ENCODE peak calls at places on chromosomes 13 and 19, in seven cellular contexts. One of them, this sample, is unnamed.

GRCh38 chr19:46717716-46718143 is 816 bp upstream of the PRKD2 start:
- DNase-seq in tibial nerve: no peak
- DNase-seq in ovary: no peak
- DNase-seq in A549: no peak
- DNase-seq in breast epithelium: no peak
- DNase-seq in heart left ventricle: no peak
- DNase-seq in right lobe of liver: no peak
- DNase-seq in this sample: no peak

GRCh38 chr19:16591803-16592556 is 19.8 kb upstream of the SLC35E1 start:
- DNase-seq in A549: no peak
- DNase-seq in breast epithelium: no peak
- DNase-seq in tibial nerve: no peak
- DNase-seq in ovary: no peak
- DNase-seq in right lobe of liver: no peak
- DNase-seq in heart left ventricle: no peak
- DNase-seq in this sample: no peak

GRCh38 chr19:35363001-35363590 is 4.8 kb downstream of the FFAR3 start:
- DNase-seq in right lobe of liver: no peak
- DNase-seq in A549: no peak
- DNase-seq in tibial nerve: no peak
- DNase-seq in breast epithelium: peak; percentile 38
- DNase-seq in ovary: no peak
- DNase-seq in heart left ventricle: no peak
- DNase-seq in this sample: no peak

GRCh38 chr13:73842621-73843020 is 291.6 kb downstream of the KLF12 start:
- DNase-seq in right lobe of liver: no peak
- DNase-seq in ovary: no peak
- DNase-seq in heart left ventricle: no peak
- DNase-seq in tibial nerve: no peak
- DNase-seq in breast epithelium: no peak
- DNase-seq in A549: no peak
- DNase-seq in this sample: no peak

GRCh38 chr19:30148039-30148438 is 206.0 kb downstream of the URI1 start:
- DNase-seq in A549: peak; percentile 89
- DNase-seq in tibial nerve: no peak
- DNase-seq in breast epithelium: no peak
- DNase-seq in heart left ventricle: no peak
- DNase-seq in ovary: no peak
- DNase-seq in right lobe of liver: no peak
- DNase-seq in this sample: no peak

GRCh38 chr13:25231537-25231936 is 55.8 kb downstream of the MTMR6 start:
- DNase-seq in A549: no peak
- DNase-seq in right lobe of liver: no peak
- DNase-seq in tibial nerve: no peak
- DNase-seq in breast epithelium: no peak
- DNase-seq in heart left ventricle: no peak
- DNase-seq in ovary: no peak
- DNase-seq in this sample: no peak

GRCh38 chr13:66748712-66749111 is 481.4 kb downstream of the PCDH9 start:
- DNase-seq in right lobe of liver: no peak
- DNase-seq in A549: no peak
- DNase-seq in heart left ventricle: no peak
- DNase-seq in tibial nerve: no peak
- DNase-seq in breast epithelium: no peak
- DNase-seq in ovary: no peak
- DNase-seq in this sample: no peak

GRCh38 chr19:55384576-55385235 is 614 bp upstream of the TMEM238 start:
- DNase-seq in A549: no peak
- DNase-seq in heart left ventricle: no peak
- DNase-seq in ovary: no peak
- DNase-seq in breast epithelium: no peak
- DNase-seq in tibial nerve: no peak
- DNase-seq in right lobe of liver: no peak
- DNase-seq in this sample: peak; percentile 34

GRCh38 chr19:398719-399118 is 10.2 kb downstream of the C2CD4C start:
- DNase-seq in tibial nerve: no peak
- DNase-seq in breast epithelium: peak; percentile 47
- DNase-seq in ovary: no peak
- DNase-seq in A549: no peak
- DNase-seq in heart left ventricle: no peak
- DNase-seq in right lobe of liver: no peak
- DNase-seq in this sample: no peak
- TF ChIP-seq CTCF in tibial nerve: no peak
- TF ChIP-seq CTCF in breast epithelium: no peak
- TF ChIP-seq CTCF in ovary: no peak
- TF ChIP-seq CTCF in A549: no peak
- TF ChIP-seq CTCF in heart left ventricle: no peak
- TF ChIP-seq CTCF in right lobe of liver: no peak
- TF ChIP-seq CTCF in this sample: no peak

GRCh38 chr19:24033962-24034342 is 53.0 kb upstream of the ZNF254 start:
- DNase-seq in ovary: peak; percentile 39
- DNase-seq in breast epithelium: peak; percentile 58
- DNase-seq in heart left ventricle: peak; percentile 32
- DNase-seq in A549: peak; percentile 56
- DNase-seq in right lobe of liver: peak; percentile 59
- DNase-seq in tibial nerve: no peak
- DNase-seq in this sample: peak; percentile 88
- TF ChIP-seq POLR2A in ovary: no peak
- TF ChIP-seq POLR2A in breast epithelium: no peak
- TF ChIP-seq POLR2A in heart left ventricle: no peak
- TF ChIP-seq POLR2A in A549: no peak
- TF ChIP-seq POLR2A in right lobe of liver: no peak
- TF ChIP-seq POLR2A in tibial nerve: no peak
- TF ChIP-seq POLR2A in this sample: peak; percentile 29

DNA sequence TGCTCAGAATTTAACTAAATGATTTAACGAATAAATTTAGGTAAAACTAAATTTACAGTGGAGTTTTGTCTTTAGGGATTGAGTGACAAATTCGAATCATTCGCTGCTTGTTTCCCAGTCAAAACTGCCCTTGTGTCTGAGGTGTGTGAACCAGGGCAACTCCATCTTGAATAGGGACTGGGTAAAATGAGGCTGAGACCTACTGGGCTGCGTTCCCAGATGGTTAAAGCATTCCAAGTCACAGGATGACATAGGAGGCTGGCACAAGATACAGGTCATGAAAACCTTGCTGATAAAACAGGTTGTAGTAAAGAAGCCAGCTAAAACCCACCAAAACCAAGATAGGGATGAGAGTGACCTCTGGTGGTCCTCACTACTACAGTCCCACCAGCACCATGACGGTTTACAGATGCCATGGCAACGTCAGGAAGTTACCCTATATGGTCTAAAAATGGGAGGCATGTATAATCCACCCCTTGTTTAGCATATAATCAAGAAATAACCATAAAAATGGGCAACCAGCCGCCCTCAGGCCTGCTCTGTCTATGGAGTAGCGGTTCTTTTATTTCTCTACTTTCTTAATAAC is 10.2 kb upstream of the ANKRD10 start:
- DNase-seq in heart left ventricle: no peak
- DNase-seq in ovary: no peak
- DNase-seq in tibial nerve: no peak
- DNase-seq in right lobe of liver: no peak
- DNase-seq in A549: no peak
- DNase-seq in breast epithelium: no peak
- DNase-seq in this sample: no peak
- TF ChIP-seq CTCF in heart left ventricle: no peak
- TF ChIP-seq CTCF in ovary: no peak
- TF ChIP-seq CTCF in tibial nerve: no peak
- TF ChIP-seq CTCF in right lobe of liver: no peak
- TF ChIP-seq CTCF in A549: peak; percentile 10
- TF ChIP-seq CTCF in breast epithelium: no peak
- TF ChIP-seq CTCF in this sample: no peak

GRCh38 chr19:41263850-41264580 is at the start of gene HNRNPUL1:
- DNase-seq in A549: peak; percentile 100
- DNase-seq in ovary: peak; percentile 99
- DNase-seq in heart left ventricle: peak; percentile 99
- DNase-seq in tibial nerve: peak; percentile 97
- DNase-seq in right lobe of liver: peak; percentile 99
- DNase-seq in breast epithelium: peak; percentile 100
- DNase-seq in this sample: peak; percentile 99
- TF ChIP-seq POLR2A in A549: peak; percentile 29
- TF ChIP-seq POLR2A in ovary: peak; percentile 48
- TF ChIP-seq POLR2A in heart left ventricle: peak; percentile 35
- TF ChIP-seq POLR2A in tibial nerve: peak; percentile 57
- TF ChIP-seq POLR2A in right lobe of liver: peak; percentile 19
- TF ChIP-seq POLR2A in breast epithelium: peak; percentile 52
- TF ChIP-seq POLR2A in this sample: no peak

DNA sequence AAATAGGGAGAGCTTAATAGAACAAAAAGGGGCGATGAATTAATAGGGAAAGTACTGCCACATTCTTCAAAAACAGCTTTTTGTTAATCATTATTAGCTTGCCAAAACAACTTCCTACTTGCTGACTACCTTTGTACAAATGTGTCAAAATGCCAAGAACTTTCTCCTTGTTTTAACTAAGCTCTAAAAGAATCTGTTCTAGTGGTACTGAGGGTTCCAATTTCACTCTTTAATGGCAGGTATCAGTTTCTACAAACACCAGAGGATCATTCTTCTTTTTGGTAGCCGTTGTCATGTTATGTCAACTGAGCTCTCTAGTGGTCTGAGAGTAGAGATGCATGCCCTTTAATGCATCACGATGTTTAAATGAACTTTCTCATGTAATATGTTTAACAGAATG is 29.4 kb upstream of the FBXL3 start:
- DNase-seq in breast epithelium: no peak
- DNase-seq in tibial nerve: no peak
- DNase-seq in heart left ventricle: no peak
- DNase-seq in ovary: no peak
- DNase-seq in right lobe of liver: no peak
- DNase-seq in A549: no peak
- DNase-seq in this sample: no peak
- TF ChIP-seq CTCF in breast epithelium: no peak
- TF ChIP-seq CTCF in tibial nerve: no peak
- TF ChIP-seq CTCF in heart left ventricle: no peak
- TF ChIP-seq CTCF in ovary: no peak
- TF ChIP-seq CTCF in right lobe of liver: peak; percentile 5
- TF ChIP-seq CTCF in A549: no peak
- TF ChIP-seq CTCF in this sample: no peak

GRCh38 chr13:33817513-33817842 is 471 bp upstream of the RFC3 start:
- DNase-seq in A549: no peak
- DNase-seq in tibial nerve: no peak
- DNase-seq in right lobe of liver: no peak
- DNase-seq in breast epithelium: no peak
- DNase-seq in heart left ventricle: no peak
- DNase-seq in ovary: no peak
- DNase-seq in this sample: no peak

GRCh38 chr13:33815011-33815550 is 2.9 kb upstream of the RFC3 start:
- DNase-seq in right lobe of liver: no peak
- DNase-seq in A549: no peak
- DNase-seq in ovary: no peak
- DNase-seq in breast epithelium: no peak
- DNase-seq in tibial nerve: no peak
- DNase-seq in heart left ventricle: no peak
- DNase-seq in this sample: no peak

GRCh38 chr13:33816912-33817311 is 1.0 kb upstream of the RFC3 start:
- DNase-seq in right lobe of liver: no peak
- DNase-seq in ovary: no peak
- DNase-seq in tibial nerve: no peak
- DNase-seq in heart left ventricle: no peak
- DNase-seq in breast epithelium: no peak
- DNase-seq in A549: no peak
- DNase-seq in this sample: no peak

GRCh38 chr13:33817843-33818661 is at the start of gene RFC3:
- DNase-seq in heart left ventricle: peak; percentile 94
- DNase-seq in A549: peak; percentile 93
- DNase-seq in breast epithelium: peak; percentile 93
- DNase-seq in tibial nerve: peak; percentile 87
- DNase-seq in ovary: peak; percentile 93
- DNase-seq in right lobe of liver: peak; percentile 94
- DNase-seq in this sample: peak; percentile 94
- TF ChIP-seq POLR2A in heart left ventricle: peak; percentile 42
- TF ChIP-seq POLR2A in A549: peak; percentile 28
- TF ChIP-seq POLR2A in breast epithelium: no peak
- TF ChIP-seq POLR2A in tibial nerve: peak; percentile 35
- TF ChIP-seq POLR2A in ovary: no peak
- TF ChIP-seq POLR2A in right lobe of liver: no peak
- TF ChIP-seq POLR2A in this sample: no peak